ENCODE peak calls at places on chromosomes 11 and 22, in four cellular contexts. X is fibroblast of pulmonary artery; N is CD8-positive, alpha-beta T cell; U is transverse colon. R is an unnamed sample.

GRCh38 chr11:45026835-45027234 is 76.2 kb upstream of the TP53I11 start:
- DNase-seq in X (no peak), N (peak; percentile 36), U (no peak), R (no peak)

GRCh38 chr22:23836692-23837495 is 1.9 kb downstream of the DERL3 start:
- DNase-seq in X (no peak), N (no peak), U (no peak), R (no peak)

GRCh38 chr22:45240810-45241631 is at the start of gene KIAA0930:
- DNase-seq in X (peak; percentile 71), N (peak; percentile 91), U (peak; percentile 88), R (no peak)

GRCh38 chr11:44621784-44622183 is 56.3 kb downstream of the CD82 start:
- DNase-seq in X (no peak), N (peak; percentile 36), U (no peak), R (no peak)

GRCh38 chr22:43826142-43827093 is 14.3 kb upstream of the EFCAB6 start:
- DNase-seq in X (peak; percentile 65), N (no peak), U (no peak), R (no peak)

GRCh38 chr22:48687606-48688005 is 1140.1 kb downstream of the BRD1 start:
- DNase-seq in X (no peak), N (no peak), U (no peak), R (no peak)

GRCh38 chr22:35446365-35446764 is 46.4 kb downstream of the MCM5 start:
- DNase-seq in X (peak; percentile 79), N (no peak), U (peak; percentile 57), R (peak; percentile 10)

GRCh38 chr22:35766654-35767580 is 49.2 kb downstream of the APOL5 start:
- DNase-seq in X (peak; percentile 52), N (no peak), U (no peak), R (no peak)

GRCh38 chr22:24977370-24978230 is 25.1 kb downstream of the KIAA1671 start:
- DNase-seq in X (peak; percentile 40), N (no peak), U (peak; percentile 68), R (no peak)

GRCh38 chr22:27801197-27801615 is 350 bp downstream of the MN1 start:
- DNase-seq in X (peak; percentile 48), N (peak; percentile 57), U (peak; percentile 30), R (no peak)

GRCh38 chr11:117449111-117449693 is 121.5 kb downstream of the CEP164 start:
- DNase-seq in X (no peak), N (no peak), U (no peak), R (no peak)

GRCh38 chr11:124108158-124108557 is 7.1 kb upstream of the VWA5A start:
- DNase-seq in X (peak; percentile 60), N (no peak), U (peak; percentile 31), R (peak; percentile 8)

GRCh38 chr22:32327066-32327465 is 30.6 kb upstream of the RFPL3 start:
- DNase-seq in X (peak; percentile 8), N (no peak), U (no peak), R (no peak)

GRCh38 chr11:118046051-118046963 is 30.6 kb upstream of the TMPRSS4 start:
- DNase-seq in X (no peak), N (peak; percentile 62), U (no peak), R (no peak)

GRCh38 chr11:4677948-4678347 is 19.7 kb downstream of the OR51E2 start:
- DNase-seq in X (no peak), N (no peak), U (no peak), R (no peak)

GRCh38 chr11:77813256-77813655 is 7.3 kb downstream of the RSF1 start:
- DNase-seq in X (no peak), N (no peak), U (no peak), R (no peak)

GRCh38 chr11:44112083-44112865 is 16.8 kb downstream of the EXT2 start:
- DNase-seq in X (peak; percentile 53), N (no peak), U (no peak), R (no peak)

GRCh38 chr11:113778111-113778910 is 1.3 kb upstream of the CLDN25 start:
- DNase-seq in X (peak; percentile 13), N (no peak), U (no peak), R (no peak)

GRCh38 chr11:59556883-59557205 is 45.5 kb downstream of the OR4D9 start:
- DNase-seq in X (no peak), N (no peak), U (no peak), R (no peak)

GRCh38 chr22:48588151-48588880 is 1239.4 kb downstream of the BRD1 start:
- DNase-seq in X (no peak), N (no peak), U (no peak), R (no peak)

GRCh38 chr11:31850365-31850764 is 39.2 kb upstream of the PAX6 start:
- DNase-seq in X (no peak), N (no peak), U (no peak), R (no peak)

GRCh38 chr22:20940178-20940790 is 23.1 kb downstream of the CRKL start:
- DNase-seq in X (no peak), N (no peak), U (no peak), R (no peak)

GRCh38 chr11:107808526-107808925 is 50.1 kb downstream of the SLC35F2 start:
- DNase-seq in X (no peak), N (no peak), U (no peak), R (no peak)

GRCh38 chr22:32255726-32256125 is 579 bp upstream of the SLC5A4 start:
- DNase-seq in X (no peak), N (no peak), U (no peak), R (no peak)

GRCh38 chr22:33921576-33922181 is 1.4 kb upstream of the LARGE1 start:
- DNase-seq in X (peak; percentile 57), N (no peak), U (peak; percentile 59), R (no peak)

DNA sequence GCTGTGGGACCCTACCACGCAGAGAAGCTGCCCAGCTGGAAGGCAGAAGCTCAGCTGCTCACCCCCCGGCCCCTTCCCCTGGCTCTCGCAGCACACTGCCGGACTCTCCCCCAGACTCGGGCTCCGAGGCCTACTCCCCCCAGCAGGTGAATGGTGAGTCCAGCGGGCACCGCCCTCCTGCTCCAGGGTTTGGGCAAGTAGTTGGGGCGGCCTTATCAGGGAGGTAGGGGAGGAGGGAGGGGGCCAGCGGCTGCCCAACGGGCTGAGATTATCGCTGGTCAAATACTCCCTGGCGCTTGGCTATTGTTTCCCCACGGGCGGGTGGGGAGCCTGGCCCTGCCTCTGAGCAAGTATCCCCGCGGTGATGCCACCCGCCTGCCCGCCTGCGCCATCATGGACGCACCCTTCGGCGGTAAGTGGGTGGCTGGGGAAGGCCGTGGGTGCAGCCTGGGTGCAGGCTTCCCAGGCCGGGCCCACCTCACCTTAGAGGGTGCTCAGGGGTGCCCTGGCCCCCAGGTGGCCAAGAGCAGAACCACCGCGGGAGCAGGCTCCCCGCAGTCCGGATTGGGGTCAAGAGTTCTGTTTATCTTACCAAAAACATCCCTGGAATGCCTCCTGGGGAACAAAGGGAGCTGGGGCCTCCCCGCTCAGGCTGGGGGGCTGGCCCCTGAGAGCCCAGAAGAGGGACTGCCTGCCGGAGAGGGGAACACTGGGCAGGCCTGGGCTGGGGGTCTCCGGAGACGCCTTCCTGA is 16.9 kb downstream of the MYRF start:
- DNase-seq in X (peak; percentile 46), N (no peak), U (no peak), R (no peak)
- TF ChIP-seq CTCF in X (peak; percentile 29), N (no peak), U (no peak), R (peak; percentile 14)

GRCh38 chr11:126495281-126495680 is 139.8 kb downstream of the ST3GAL4 start:
- DNase-seq in X (no peak), N (no peak), U (no peak), R (no peak)

GRCh38 chr11:126496576-126497403 is 141.3 kb downstream of the ST3GAL4 start:
- DNase-seq in X (no peak), N (no peak), U (no peak), R (no peak)

GRCh38 chr11:126492331-126492730 is 136.8 kb downstream of the ST3GAL4 start:
- DNase-seq in X (no peak), N (no peak), U (no peak), R (no peak)

GRCh38 chr11:126495806-126496205 is 140.3 kb downstream of the ST3GAL4 start:
- DNase-seq in X (no peak), N (no peak), U (no peak), R (no peak)

GRCh38 chr11:126494831-126495230 is 139.3 kb downstream of the ST3GAL4 start:
- DNase-seq in X (no peak), N (no peak), U (no peak), R (no peak)
- TF ChIP-seq CTCF in X (no peak), N (no peak), U (no peak), R (no peak)

GRCh38 chr11:34363363-34364084 is 5.7 kb upstream of the ABTB2 start:
- DNase-seq in X (no peak), N (no peak), U (no peak), R (no peak)

GRCh38 chr11:34364102-34364501 is 6.3 kb upstream of the ABTB2 start:
- DNase-seq in X (no peak), N (no peak), U (no peak), R (no peak)

DNA sequence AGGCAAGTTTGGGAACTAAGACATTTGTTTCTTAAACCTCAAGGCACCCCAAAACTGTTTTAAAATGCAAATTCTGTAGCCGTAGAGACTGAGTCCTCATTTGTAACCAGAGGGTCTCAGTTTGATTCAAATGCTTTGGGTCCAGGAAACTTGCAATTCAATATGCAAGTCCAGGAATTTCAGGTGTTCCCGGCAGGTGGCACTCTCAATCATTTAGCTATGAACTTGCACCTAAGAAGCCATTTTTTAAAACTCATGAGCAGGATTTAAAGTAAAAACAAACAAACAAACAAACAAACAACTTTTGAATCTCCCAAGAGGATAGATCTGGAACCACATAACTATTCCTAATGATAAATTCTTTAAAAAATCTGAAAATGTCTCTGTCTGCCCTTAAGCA is 8.7 kb upstream of the ABTB2 start:
- DNase-seq in X (peak; percentile 53), N (no peak), U (peak; percentile 35), R (no peak)
- TF ChIP-seq CTCF in X (no peak), N (no peak), U (peak; percentile 40), R (peak; percentile 52)

DNA sequence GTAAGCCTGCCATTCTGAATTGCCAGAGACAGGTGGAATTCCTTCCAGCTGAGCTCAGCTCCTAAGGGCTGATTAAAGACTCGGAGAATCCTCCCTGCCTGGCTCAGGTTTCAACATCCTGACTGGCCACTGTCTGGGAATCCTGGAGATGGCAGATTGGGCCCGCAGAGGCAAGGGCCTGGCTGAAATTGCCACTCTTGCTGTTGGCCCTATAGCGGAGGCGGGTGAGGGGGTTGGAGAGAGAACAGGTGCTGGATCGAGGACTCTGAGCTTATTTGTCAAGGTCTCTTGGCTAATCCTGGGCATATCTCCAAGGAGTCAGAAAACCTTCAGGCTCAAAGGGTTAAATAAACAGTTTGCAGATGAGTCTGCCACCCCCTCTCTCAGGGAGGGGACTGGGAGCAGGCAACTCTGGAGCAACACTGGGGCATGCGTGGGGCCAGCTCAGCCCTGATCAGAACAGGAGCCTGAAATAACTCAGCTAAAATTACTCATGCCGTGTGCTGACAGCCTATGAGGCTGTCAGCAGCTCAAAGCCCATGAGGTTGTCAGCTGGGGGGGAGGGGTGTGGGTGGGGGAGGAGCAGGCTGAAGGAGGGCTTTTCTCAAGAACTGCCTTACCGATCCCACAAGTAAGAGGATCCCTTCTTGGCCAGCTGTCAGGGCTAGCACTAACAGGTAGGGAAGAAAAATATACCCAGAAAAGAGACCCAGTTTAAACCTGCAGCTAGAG is 14.7 kb upstream of the MFRP start:
- DNase-seq in X (peak; percentile 56), N (no peak), U (no peak), R (no peak)
- TF ChIP-seq CTCF in X (no peak), N (no peak), U (no peak), R (no peak)

GRCh38 chr11:133576351-133576750 is 44.0 kb upstream of the OPCML start:
- DNase-seq in X (no peak), N (no peak), U (no peak), R (no peak)
- TF ChIP-seq CTCF in X (no peak), N (no peak), U (no peak), R (peak; percentile 52)

GRCh38 chr11:46705070-46705688 is 4.3 kb downstream of the ZNF408 start:
- DNase-seq in X (no peak), N (no peak), U (no peak), R (no peak)
- TF ChIP-seq CTCF in X (no peak), N (no peak), U (no peak), R (no peak)

R was measured in GM12864.